ENCODE peak calls at places on chromosomes 13 and 19, in eight cellular contexts. One of them, this sample, is unnamed.

GRCh38 chr19:6210091-6210490 is 69.7 kb downstream of the MLLT1 start:
- DNase-seq in fibroblast of mammary gland: no peak
- DNase-seq in endothelial cell: no peak
- DNase-seq in GM23338: no peak
- DNase-seq in nephron progenitor cell: no peak
- DNase-seq in AG10803: no peak
- DNase-seq in HFFc6: no peak
- DNase-seq in MCF 10A: no peak
- DNase-seq in this sample: no peak

GRCh38 chr19:17348700-17349099 is 11.3 kb downstream of the GTPBP3 start:
- DNase-seq in fibroblast of mammary gland: peak; percentile 67
- DNase-seq in HFFc6: peak; percentile 23
- DNase-seq in GM23338: peak; percentile 77
- DNase-seq in endothelial cell: peak; percentile 45
- DNase-seq in MCF 10A: peak; percentile 87
- DNase-seq in AG10803: peak; percentile 29
- DNase-seq in nephron progenitor cell: no peak
- DNase-seq in this sample: peak; percentile 89

GRCh38 chr19:2726904-2727639 is 5.9 kb upstream of the DIRAS1 start:
- DNase-seq in MCF 10A: no peak
- DNase-seq in GM23338: peak; percentile 56
- DNase-seq in fibroblast of mammary gland: no peak
- DNase-seq in HFFc6: no peak
- DNase-seq in nephron progenitor cell: no peak
- DNase-seq in endothelial cell: no peak
- DNase-seq in AG10803: no peak
- DNase-seq in this sample: no peak

GRCh38 chr13:37403776-37404497 is 194.6 kb downstream of the POSTN start:
- DNase-seq in AG10803: peak; percentile 97
- DNase-seq in nephron progenitor cell: no peak
- DNase-seq in GM23338: no peak
- DNase-seq in MCF 10A: no peak
- DNase-seq in endothelial cell: no peak
- DNase-seq in HFFc6: peak; percentile 21
- DNase-seq in fibroblast of mammary gland: peak; percentile 88
- DNase-seq in this sample: no peak

GRCh38 chr13:51397262-51397933 is 55.4 kb downstream of the INTS6 start:
- DNase-seq in nephron progenitor cell: no peak
- DNase-seq in MCF 10A: peak; percentile 69
- DNase-seq in HFFc6: peak; percentile 35
- DNase-seq in GM23338: peak; percentile 52
- DNase-seq in AG10803: peak; percentile 94
- DNase-seq in fibroblast of mammary gland: peak; percentile 73
- DNase-seq in endothelial cell: no peak
- DNase-seq in this sample: no peak

GRCh38 chr13:33383724-33384577 is 98.4 kb upstream of the STARD13 start:
- DNase-seq in MCF 10A: no peak
- DNase-seq in GM23338: no peak
- DNase-seq in nephron progenitor cell: no peak
- DNase-seq in AG10803: no peak
- DNase-seq in fibroblast of mammary gland: no peak
- DNase-seq in endothelial cell: no peak
- DNase-seq in HFFc6: no peak
- DNase-seq in this sample: no peak

GRCh38 chr19:2164020-2164988 is 571 bp downstream of the DOT1L start:
- DNase-seq in endothelial cell: peak; percentile 36
- DNase-seq in AG10803: no peak
- DNase-seq in MCF 10A: no peak
- DNase-seq in HFFc6: no peak
- DNase-seq in fibroblast of mammary gland: no peak
- DNase-seq in GM23338: peak; percentile 57
- DNase-seq in nephron progenitor cell: no peak
- DNase-seq in this sample: no peak

GRCh38 chr13:76672422-76672821 is 213.8 kb downstream of the KCTD12 start:
- DNase-seq in endothelial cell: no peak
- DNase-seq in GM23338: no peak
- DNase-seq in AG10803: peak; percentile 18
- DNase-seq in MCF 10A: peak; percentile 75
- DNase-seq in nephron progenitor cell: no peak
- DNase-seq in fibroblast of mammary gland: peak; percentile 65
- DNase-seq in HFFc6: no peak
- DNase-seq in this sample: no peak

GRCh38 chr19:14073232-14073924 is 792 bp downstream of the MISP3 start:
- DNase-seq in HFFc6: peak; percentile 66
- DNase-seq in fibroblast of mammary gland: peak; percentile 76
- DNase-seq in endothelial cell: peak; percentile 76
- DNase-seq in GM23338: peak; percentile 74
- DNase-seq in nephron progenitor cell: peak; percentile 88
- DNase-seq in MCF 10A: peak; percentile 71
- DNase-seq in AG10803: peak; percentile 79
- DNase-seq in this sample: peak; percentile 89

GRCh38 chr19:49689133-49690072 is at the start of gene ADM5:
- DNase-seq in HFFc6: no peak
- DNase-seq in GM23338: peak; percentile 85
- DNase-seq in endothelial cell: no peak
- DNase-seq in MCF 10A: no peak
- DNase-seq in nephron progenitor cell: peak; percentile 61
- DNase-seq in fibroblast of mammary gland: no peak
- DNase-seq in AG10803: no peak
- DNase-seq in this sample: no peak
- TF ChIP-seq CTCF in HFFc6: peak; percentile 78
- TF ChIP-seq CTCF in GM23338: peak; percentile 84
- TF ChIP-seq CTCF in endothelial cell: peak; percentile 52
- TF ChIP-seq CTCF in MCF 10A: no peak
- TF ChIP-seq CTCF in nephron progenitor cell: peak; percentile 45
- TF ChIP-seq CTCF in fibroblast of mammary gland: peak; percentile 52
- TF ChIP-seq CTCF in AG10803: peak; percentile 51
- TF ChIP-seq CTCF in this sample: peak; percentile 38

GRCh38 chr19:18832331-18833140 is 777 bp downstream of the UPF1 start:
- DNase-seq in nephron progenitor cell: peak; percentile 46
- DNase-seq in fibroblast of mammary gland: peak; percentile 27
- DNase-seq in MCF 10A: peak; percentile 44
- DNase-seq in AG10803: peak; percentile 25
- DNase-seq in GM23338: peak; percentile 70
- DNase-seq in endothelial cell: peak; percentile 37
- DNase-seq in HFFc6: peak; percentile 33
- DNase-seq in this sample: no peak
- TF ChIP-seq CTCF in nephron progenitor cell: no peak
- TF ChIP-seq CTCF in fibroblast of mammary gland: peak; percentile 16
- TF ChIP-seq CTCF in MCF 10A: peak; percentile 26
- TF ChIP-seq CTCF in AG10803: peak; percentile 25
- TF ChIP-seq CTCF in GM23338: peak; percentile 36
- TF ChIP-seq CTCF in endothelial cell: no peak
- TF ChIP-seq CTCF in HFFc6: peak; percentile 53
- TF ChIP-seq CTCF in this sample: no peak

GRCh38 chr19:34838753-34839431 is 65.9 kb upstream of the ZNF599 start:
- DNase-seq in GM23338: peak; percentile 91
- DNase-seq in nephron progenitor cell: peak; percentile 43
- DNase-seq in endothelial cell: peak; percentile 47
- DNase-seq in fibroblast of mammary gland: no peak
- DNase-seq in MCF 10A: no peak
- DNase-seq in AG10803: peak; percentile 5
- DNase-seq in HFFc6: no peak
- DNase-seq in this sample: peak; percentile 80
- TF ChIP-seq CTCF in GM23338: peak; percentile 84
- TF ChIP-seq CTCF in nephron progenitor cell: peak; percentile 31
- TF ChIP-seq CTCF in endothelial cell: peak; percentile 62
- TF ChIP-seq CTCF in fibroblast of mammary gland: peak; percentile 25
- TF ChIP-seq CTCF in MCF 10A: no peak
- TF ChIP-seq CTCF in AG10803: peak; percentile 36
- TF ChIP-seq CTCF in HFFc6: peak; percentile 72
- TF ChIP-seq CTCF in this sample: no peak

DNA sequence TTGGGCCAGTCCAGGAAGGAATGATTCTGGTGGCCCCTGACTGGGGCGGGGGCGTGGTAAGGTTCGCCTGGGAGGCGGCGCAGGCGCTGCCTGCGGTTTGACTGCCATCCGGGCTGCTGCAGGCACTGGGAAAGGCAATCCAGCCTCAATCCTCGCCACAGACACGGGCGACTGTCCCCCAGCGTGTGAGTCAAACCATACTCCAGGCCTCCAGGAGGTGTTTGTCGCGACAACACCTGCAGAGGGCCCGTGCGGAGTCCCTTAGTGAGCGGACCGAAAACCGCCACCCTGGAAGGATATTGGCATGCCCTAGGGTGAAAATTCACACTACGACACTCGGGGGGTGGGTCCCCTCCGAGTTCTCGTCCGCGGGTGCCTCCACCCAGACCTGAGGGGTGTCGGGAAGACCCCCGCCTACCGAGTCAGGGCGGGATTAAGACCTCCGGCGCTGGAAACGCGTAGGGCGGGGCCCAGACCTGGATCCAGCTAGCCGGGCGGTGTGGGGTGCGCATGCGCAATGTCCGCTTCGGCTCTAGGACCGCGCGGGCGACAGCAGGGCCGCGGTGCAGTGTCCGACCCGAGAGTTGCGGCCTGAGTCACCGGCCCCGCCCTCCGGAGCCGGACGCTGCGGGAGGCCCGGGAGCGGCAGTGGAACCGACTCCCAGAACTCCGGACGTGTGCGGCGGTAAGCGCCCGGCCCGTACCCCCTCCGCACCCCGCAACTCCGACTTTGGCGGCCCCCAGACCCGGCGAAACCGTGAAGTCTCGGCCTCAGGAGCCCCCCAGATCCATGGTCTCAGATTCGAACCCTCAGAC is at the start of gene CAPNS1:
- DNase-seq in fibroblast of mammary gland: peak; percentile 93
- DNase-seq in nephron progenitor cell: peak; percentile 98
- DNase-seq in GM23338: peak; percentile 98
- DNase-seq in AG10803: peak; percentile 93
- DNase-seq in HFFc6: peak; percentile 94
- DNase-seq in MCF 10A: peak; percentile 97
- DNase-seq in endothelial cell: peak; percentile 97
- DNase-seq in this sample: peak; percentile 99
- TF ChIP-seq CTCF in fibroblast of mammary gland: no peak
- TF ChIP-seq CTCF in nephron progenitor cell: no peak
- TF ChIP-seq CTCF in GM23338: no peak
- TF ChIP-seq CTCF in AG10803: peak; percentile 8
- TF ChIP-seq CTCF in HFFc6: no peak
- TF ChIP-seq CTCF in MCF 10A: no peak
- TF ChIP-seq CTCF in endothelial cell: no peak
- TF ChIP-seq CTCF in this sample: peak; percentile 15

DNA sequence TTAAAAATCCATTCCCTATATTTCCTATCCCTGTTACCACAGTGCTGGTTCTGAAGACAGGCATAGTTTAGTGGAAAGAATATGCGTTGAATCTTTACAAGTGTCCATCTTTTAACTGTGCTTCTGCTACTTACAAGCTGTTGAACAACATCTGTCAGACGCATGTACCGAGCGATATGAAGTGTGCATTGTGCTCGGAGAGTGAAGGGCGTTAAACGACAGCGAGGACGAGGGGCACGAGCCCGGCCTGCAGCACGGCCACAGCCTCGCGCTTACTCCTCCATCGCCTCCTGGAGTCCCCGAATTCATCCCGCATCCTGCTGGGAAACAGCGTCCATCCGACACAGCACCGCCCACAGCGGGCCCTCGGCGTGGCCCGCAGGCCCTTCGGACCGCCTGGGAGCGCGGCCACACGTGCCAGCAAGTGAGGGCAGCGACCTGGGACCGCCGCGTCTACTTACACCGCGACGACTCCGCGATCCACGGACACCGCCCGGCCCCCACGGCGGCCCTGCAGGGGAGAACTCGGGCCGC is 512 bp downstream of the PCID2 start:
- DNase-seq in HFFc6: peak; percentile 45
- DNase-seq in MCF 10A: peak; percentile 38
- DNase-seq in endothelial cell: peak; percentile 63
- DNase-seq in GM23338: peak; percentile 70
- DNase-seq in fibroblast of mammary gland: peak; percentile 57
- DNase-seq in nephron progenitor cell: no peak
- DNase-seq in AG10803: peak; percentile 54
- DNase-seq in this sample: peak; percentile 86
- TF ChIP-seq CTCF in HFFc6: no peak
- TF ChIP-seq CTCF in MCF 10A: no peak
- TF ChIP-seq CTCF in endothelial cell: no peak
- TF ChIP-seq CTCF in GM23338: no peak
- TF ChIP-seq CTCF in fibroblast of mammary gland: no peak
- TF ChIP-seq CTCF in nephron progenitor cell: no peak
- TF ChIP-seq CTCF in AG10803: no peak
- TF ChIP-seq CTCF in this sample: no peak